ENCODE peak calls at places on chromosomes 4 and X, in seven cellular contexts. R is uterus, H is mesothelial cell of epicardium, J is choroid plexus epithelial cell, D is cardiac muscle cell, S is astrocyte of the spinal cord, K is neural crest cell. T is an unnamed sample.

GRCh38 chr4:78379040-78379439 is 172.5 kb upstream of the ANXA3 start:
- DNase-seq in S (peak), H (no peak), J (no peak), D (no peak), K (no peak), R (no peak), T (no peak)

GRCh38 chr4:39976945-39977488 is 694 bp downstream of the PDS5A start:
- DNase-seq in H (peak), J (peak), D (peak), S (peak), R (peak), K (peak), T (no peak)

GRCh38 chr4:64079316-64079715 is 329.9 kb downstream of the TECRL start:
- DNase-seq in K (no peak), H (no peak), S (no peak), J (no peak), R (no peak), D (no peak), T (no peak)

GRCh38 chrX:10567136-10567535 is 53.2 kb downstream of the MID1 start:
- DNase-seq in H (no peak), J (no peak), K (no peak), D (no peak), R (no peak), S (no peak), T (no peak)

GRCh38 chr4:97498875-97499274 is 644.4 kb downstream of the STPG2 start:
- DNase-seq in R (no peak), J (peak), H (no peak), K (no peak), S (peak), D (no peak), T (no peak)

GRCh38 chr4:8766610-8767009 is 105.0 kb downstream of the HMX1 start:
- DNase-seq in J (no peak), S (no peak), R (no peak), K (no peak), D (no peak), H (no peak), T (no peak)

GRCh38 chr4:11505225-11505971 is 76.7 kb upstream of the HS3ST1 start:
- DNase-seq in R (no peak), S (peak), K (no peak), J (peak), D (no peak), H (no peak), T (no peak)

GRCh38 chr4:61201562-61202099 is 1.5 kb downstream of the ADGRL3 start:
- DNase-seq in S (no peak), H (no peak), R (peak), J (peak), D (peak), K (peak), T (no peak)

GRCh38 chr4:110198472-110199419 is at the start of gene ELOVL6:
- DNase-seq in K (peak), D (peak), J (peak), S (peak), H (peak), R (peak), T (no peak)

GRCh38 chr4:26369132-26370036 is 48.6 kb downstream of the RBPJ start:
- DNase-seq in J (no peak), S (peak), D (no peak), H (no peak), R (no peak), K (no peak), T (no peak)

GRCh38 chr4:27154706-27155105 is 294.1 kb downstream of the STIM2 start:
- DNase-seq in R (no peak), S (peak), J (peak), H (no peak), D (no peak), K (no peak), T (no peak)

GRCh38 chr4:3709061-3709845 is 56.9 kb upstream of the ADRA2C start:
- DNase-seq in J (no peak), K (no peak), H (no peak), D (no peak), R (no peak), S (no peak), T (no peak)

GRCh38 chr4:1604706-1605205 is 79.4 kb downstream of the FAM53A start:
- DNase-seq in H (no peak), D (no peak), K (no peak), J (no peak), R (no peak), S (no peak), T (no peak)
- TF ChIP-seq CTCF in H (no peak), D (no peak), K (no peak), J (no peak), R (no peak), S (no peak), T (no peak)

GRCh38 chrX:75155454-75155829 is 641 bp downstream of the ABCB7 start:
- DNase-seq in H (no peak), R (no peak), K (no peak), D (no peak), J (peak), S (peak), T (no peak)

GRCh38 chrX:75156537-75156945 is 458 bp upstream of the ABCB7 start:
- DNase-seq in D (no peak), H (no peak), R (no peak), S (no peak), J (peak), K (no peak), T (no peak)

GRCh38 chrX:75158054-75158453 is 2.0 kb upstream of the ABCB7 start:
- DNase-seq in K (no peak), H (no peak), D (no peak), S (no peak), J (no peak), R (no peak), T (no peak)

GRCh38 chrX:75154871-75155270 is 1.2 kb downstream of the ABCB7 start:
- DNase-seq in S (no peak), R (no peak), H (no peak), K (no peak), D (no peak), J (no peak), T (no peak)

DNA sequence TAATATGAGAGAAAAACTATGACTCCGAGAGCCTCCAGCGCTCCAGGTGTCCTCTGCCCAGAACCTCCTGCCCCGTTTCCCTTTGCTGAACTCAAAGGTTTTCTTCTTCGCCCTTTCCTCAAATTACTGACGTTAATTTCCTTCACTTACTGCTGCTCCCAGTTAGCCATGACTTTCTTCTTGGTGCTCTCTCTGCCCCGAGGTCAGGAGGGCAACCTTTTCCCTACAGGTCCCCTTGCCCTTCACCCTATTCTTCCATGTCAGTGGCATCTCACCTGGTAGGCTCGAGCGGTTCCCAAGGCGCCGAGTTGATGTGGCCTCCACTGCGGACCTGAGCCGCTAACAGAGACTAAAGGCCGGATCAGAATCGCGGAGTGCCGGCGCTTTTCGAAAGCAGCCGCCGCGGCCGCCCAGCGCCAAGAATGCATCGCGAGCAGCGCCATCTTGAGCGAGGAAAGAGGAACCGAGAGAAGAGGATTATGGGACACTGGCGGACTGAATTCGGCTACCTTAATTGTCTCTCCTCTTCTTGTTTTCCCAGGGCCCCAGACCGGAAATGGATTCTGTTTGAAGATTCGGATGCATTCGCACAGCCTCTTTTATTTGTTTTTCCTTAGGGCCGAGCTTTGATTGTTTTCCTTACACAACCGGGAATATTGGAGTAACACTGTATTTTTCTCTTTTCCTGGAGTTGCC is at the start of gene ABCB7:
- DNase-seq in H (no peak), J (peak), K (peak), R (peak), S (peak), D (peak), T (no peak)
- TF ChIP-seq CTCF in H (peak), J (peak), K (no peak), R (peak), S (peak), D (peak), T (no peak)

GRCh38 chr4:178086324-178086723 is 644.1 kb upstream of the AGA start:
- DNase-seq in H (no peak), J (no peak), K (no peak), R (no peak), D (peak), S (no peak), T (no peak)
- TF ChIP-seq CTCF in H (no peak), J (no peak), K (no peak), R (no peak), D (no peak), S (no peak), T (no peak)

GRCh38 chr4:74669702-74670101 is 124.6 kb downstream of the BTC start:
- DNase-seq in D (no peak), S (no peak), R (no peak), K (no peak), H (no peak), J (no peak), T (no peak)

GRCh38 chr4:74667438-74667837 is 126.9 kb downstream of the BTC start:
- DNase-seq in S (no peak), D (no peak), J (no peak), K (no peak), R (no peak), H (no peak), T (no peak)

GRCh38 chr4:74671074-74671698 is 123.1 kb downstream of the BTC start:
- DNase-seq in R (no peak), K (peak), J (peak), D (peak), S (peak), H (no peak), T (no peak)

GRCh38 chr4:74667944-74668343 is 126.4 kb downstream of the BTC start:
- DNase-seq in D (no peak), S (no peak), K (no peak), R (no peak), J (no peak), H (no peak), T (no peak)

GRCh38 chr4:74670583-74670982 is 123.7 kb downstream of the BTC start:
- DNase-seq in D (no peak), R (no peak), J (peak), S (no peak), K (no peak), H (no peak), T (no peak)
- TF ChIP-seq CTCF in D (no peak), R (no peak), J (no peak), S (no peak), K (no peak), H (no peak), T (no peak)

DNA sequence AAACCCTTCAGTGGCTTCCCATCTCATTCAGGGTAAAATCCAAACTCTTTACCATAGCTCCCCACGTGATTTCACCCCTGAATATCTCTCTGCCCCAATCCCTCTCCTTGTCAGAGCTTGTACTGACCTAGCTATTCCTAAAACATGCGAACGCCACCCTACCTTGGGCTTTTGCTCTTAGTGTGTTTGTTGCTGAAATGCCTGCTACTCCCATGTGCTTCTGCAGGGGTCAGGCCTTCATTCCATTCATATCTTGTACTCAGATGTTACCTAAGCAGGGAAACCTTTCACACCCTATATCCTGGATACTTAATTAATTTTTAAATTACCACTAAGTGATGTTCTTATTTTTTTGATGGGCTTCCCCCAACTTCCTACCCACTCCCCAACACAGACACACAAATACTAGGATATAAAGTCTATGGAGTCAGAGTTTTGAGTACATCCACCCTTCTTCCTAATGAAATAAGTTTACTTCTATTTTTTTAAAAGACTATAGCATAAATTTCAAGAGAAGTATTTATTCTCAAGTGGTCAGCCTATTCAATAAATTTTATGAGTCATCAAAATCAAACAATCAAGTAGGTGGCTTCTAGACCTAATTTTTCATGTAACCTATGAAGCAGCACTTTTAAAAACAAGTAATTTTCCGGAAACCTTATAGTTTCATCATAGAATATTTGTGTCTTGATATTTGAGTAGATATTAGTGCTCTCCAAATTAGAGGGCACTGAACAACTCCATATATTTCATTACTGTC is 189.4 kb downstream of the RAPGEF2 start:
- DNase-seq in R (no peak), S (no peak), K (no peak), H (no peak), D (peak), J (peak), T (no peak)
- TF ChIP-seq CTCF in R (no peak), S (no peak), K (no peak), H (no peak), D (no peak), J (peak), T (no peak)

DNA sequence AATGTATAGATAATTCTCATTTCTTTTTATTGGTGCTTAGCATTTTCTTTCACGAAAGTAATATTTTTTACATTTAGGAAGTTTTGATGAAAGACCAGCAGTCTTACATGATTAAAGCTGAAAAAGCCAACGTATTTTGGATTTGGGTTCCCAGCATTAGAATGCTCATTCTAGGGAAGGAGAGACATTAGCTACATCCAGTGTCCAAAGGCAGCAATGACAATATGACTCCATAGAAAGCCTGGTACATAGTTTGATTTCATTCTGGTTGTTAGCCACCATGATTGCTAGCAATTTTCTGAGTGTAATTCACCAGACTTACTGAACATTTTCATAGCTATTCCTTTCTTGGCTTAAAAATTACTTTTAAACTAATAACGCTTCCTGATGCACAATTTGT is 1397.5 kb downstream of the PCDH7 start:
- DNase-seq in H (no peak), S (no peak), K (no peak), R (no peak), J (no peak), D (peak), T (no peak)
- TF ChIP-seq CTCF in H (no peak), S (peak), K (no peak), R (no peak), J (peak), D (no peak), T (no peak)

DNA sequence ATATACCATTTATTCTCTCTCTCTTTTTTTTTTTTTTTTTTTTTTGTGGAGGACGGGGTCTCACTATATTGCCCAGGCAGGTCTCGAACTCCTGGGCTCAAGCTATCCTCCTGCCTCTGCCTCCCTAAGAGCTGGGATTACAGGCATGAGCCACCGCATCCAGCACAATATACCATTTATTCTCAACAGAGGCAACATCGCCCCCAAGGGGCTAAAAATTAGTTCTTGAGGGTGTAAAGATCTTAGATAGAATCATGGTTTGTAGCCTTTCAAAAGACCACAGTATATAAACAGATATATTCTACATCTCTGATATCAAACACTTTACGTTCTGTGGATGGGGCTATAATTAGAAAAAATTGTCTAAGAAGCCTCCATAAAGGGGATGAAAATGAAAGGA is 39.8 kb upstream of the TCEAL2 start:
- DNase-seq in S (no peak), R (no peak), J (peak), H (no peak), K (no peak), D (no peak), T (no peak)
- TF ChIP-seq CTCF in S (no peak), R (no peak), J (no peak), H (no peak), K (no peak), D (no peak), T (no peak)

T was measured in omental fat pad.